ENCODE peak calls at places on chromosomes 4 and X, in five cellular contexts. N is mucosa of descending colon, X is right lobe of liver, G is GM23248, M is fibroblast of villous mesenchyme. D is an unnamed sample.

GRCh38 chr4:139319571-139319970 is 17.3 kb upstream of the NDUFC1 start:
- DNase-seq in X (no peak), M (no peak), N (no peak), G (no peak), D (no peak)

GRCh38 chrX:111254896-111255693 is 15.2 kb downstream of the CAPN6 start:
- DNase-seq in M (no peak), G (no peak), N (no peak), X (no peak), D (no peak)

GRCh38 chr4:24690436-24690835 is 104.9 kb upstream of the SOD3 start:
- DNase-seq in N (no peak), M (peak; percentile 22), G (peak; percentile 60), X (no peak), D (peak; percentile 4)

GRCh38 chr4:40924096-40924792 is 174.5 kb downstream of the NSUN7 start:
- DNase-seq in N (peak; percentile 61), X (peak; percentile 75), M (peak; percentile 59), G (peak; percentile 80), D (no peak)

GRCh38 chr4:82694892-82695291 is 103.7 kb downstream of the SCD5 start:
- DNase-seq in X (no peak), G (no peak), M (no peak), N (no peak), D (no peak)

GRCh38 chrX:34875204-34875603 is 67.4 kb upstream of the FAM47B start:
- DNase-seq in M (peak; percentile 51), G (peak; percentile 61), X (no peak), N (no peak), D (peak; percentile 67)

GRCh38 chr4:107548211-107548905 is 171.7 kb downstream of the PAPSS1 start:
- DNase-seq in X (no peak), N (no peak), G (no peak), M (peak; percentile 51), D (no peak)

GRCh38 chrX:26613951-26614350 is 398.0 kb downstream of the MAGEB5 start:
- DNase-seq in M (peak; percentile 11), G (peak; percentile 33), N (no peak), X (no peak), D (no peak)

GRCh38 chr4:85116008-85116407 is 149.5 kb upstream of the WDFY3 start:
- DNase-seq in N (no peak), G (no peak), X (no peak), M (no peak), D (no peak)

GRCh38 chr4:181432347-181432746 is 810.9 kb upstream of the TENM3 start:
- DNase-seq in N (no peak), M (no peak), G (no peak), X (no peak), D (no peak)

GRCh38 chr4:185933078-185933581 is 121.1 kb upstream of the SORBS2 start:
- DNase-seq in X (no peak), G (peak; percentile 80), N (no peak), M (no peak), D (peak; percentile 85)
- H3K4me3 ChIP-seq in X (no peak overlapping the region), G (no peak overlapping the region), N (no peak overlapping the region), M (no peak overlapping the region), D (peak overlapping the region; percentile 20)

GRCh38 chr4:150173854-150174398 is 95.7 kb downstream of the DCLK2 start:
- DNase-seq in N (no peak), M (no peak), G (no peak), X (no peak), D (no peak)

GRCh38 chr4:150178161-150178560 is 99.9 kb downstream of the DCLK2 start:
- DNase-seq in X (no peak), N (no peak), G (no peak), M (peak; percentile 37), D (no peak)

GRCh38 chr4:150181536-150181935 is 103.3 kb downstream of the DCLK2 start:
- DNase-seq in X (no peak), N (no peak), G (peak; percentile 13), M (peak; percentile 23), D (no peak)

GRCh38 chr4:150173420-150173819 is 95.2 kb downstream of the DCLK2 start:
- DNase-seq in N (no peak), G (no peak), M (peak; percentile 5), X (no peak), D (no peak)

DNA sequence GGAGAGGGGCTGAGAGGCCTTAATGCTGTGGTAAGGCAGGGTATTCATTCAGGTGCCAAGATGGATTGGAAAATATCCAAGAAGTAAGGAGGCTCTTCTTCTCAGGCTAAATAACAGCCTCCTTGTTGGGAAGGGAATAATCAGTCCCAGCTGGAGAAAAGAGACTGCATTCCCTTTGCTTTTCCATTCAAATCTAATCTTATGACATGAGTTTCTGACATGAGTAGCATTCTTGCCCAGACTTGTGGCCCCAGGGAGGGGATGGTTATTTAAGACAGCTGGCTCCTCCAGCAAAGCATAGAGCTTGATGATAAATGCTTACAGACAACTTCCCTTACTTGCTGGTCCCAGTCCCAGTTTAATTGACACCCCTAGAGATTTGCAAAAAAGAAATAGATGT is 98.3 kb downstream of the DCLK2 start:
- DNase-seq in N (no peak), G (peak; percentile 32), M (peak; percentile 36), X (no peak), D (peak; percentile 39)
- H3K4me3 ChIP-seq in N (no peak overlapping the region), G (no peak overlapping the region), M (no peak overlapping the region), X (no peak overlapping the region), D (no peak overlapping the region)

GRCh38 chr4:173529505-173530325 is at the start of gene HAND2:
- DNase-seq in G (peak; percentile 97), N (peak; percentile 54), M (peak; percentile 99), X (no peak), D (peak; percentile 67)

GRCh38 chr4:173532725-173533511 is 2.9 kb upstream of the HAND2 start:
- DNase-seq in N (no peak), G (no peak), X (no peak), M (peak; percentile 32), D (no peak)

GRCh38 chr4:173528378-173529321 is 1.4 kb downstream of the HAND2 start:
- DNase-seq in X (no peak), N (no peak), M (peak; percentile 64), G (peak; percentile 71), D (no peak)

GRCh38 chr4:173530326-173531062 is 465 bp upstream of the HAND2 start:
- DNase-seq in G (peak; percentile 69), X (no peak), M (peak; percentile 68), N (no peak), D (no peak)

DNA sequence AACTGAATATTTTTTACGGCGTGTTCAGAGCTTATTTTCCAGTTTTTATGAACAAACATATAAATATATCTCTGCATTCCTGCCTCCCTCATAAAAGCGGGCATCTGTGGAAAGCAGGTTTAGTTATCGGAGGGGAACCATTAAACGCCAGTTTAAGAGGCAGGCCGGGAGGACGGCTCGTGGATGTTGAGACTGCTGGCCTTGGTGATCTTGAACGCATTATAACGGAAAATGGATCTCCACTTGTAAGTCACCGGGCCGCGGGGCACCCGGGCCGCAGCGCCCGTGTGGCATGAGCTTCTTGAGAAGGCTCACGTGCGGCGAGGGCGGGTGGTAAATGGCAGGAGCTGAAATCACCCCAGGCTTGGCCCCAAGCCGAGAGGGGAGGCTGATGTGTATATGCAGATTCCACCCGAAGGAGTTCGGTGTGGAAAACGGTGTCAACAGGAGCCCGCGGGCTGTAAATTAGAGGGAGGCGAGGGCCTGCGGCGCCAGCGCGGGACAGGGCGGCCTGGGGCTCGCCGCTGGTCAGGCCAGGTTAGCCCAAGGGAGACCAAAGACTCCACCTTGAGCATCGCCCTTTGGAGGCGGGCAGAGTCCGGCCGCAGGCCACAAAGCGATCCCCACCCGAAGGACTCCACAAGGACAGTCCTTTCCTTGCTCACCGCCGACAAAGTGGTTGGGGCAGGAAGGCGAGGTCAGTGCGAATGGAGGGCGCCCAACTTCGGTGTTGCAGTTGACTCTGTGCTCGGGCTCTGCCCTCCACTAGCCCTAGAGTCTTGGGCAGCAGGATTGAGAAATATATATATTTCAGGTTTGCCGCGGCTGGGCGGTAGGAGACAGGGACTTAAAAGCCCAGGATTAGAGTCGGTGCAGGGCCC is 1.3 kb upstream of the HAND2 start:
- DNase-seq in G (peak; percentile 79), X (no peak), N (peak; percentile 44), M (peak; percentile 73), D (no peak)
- H3K4me3 ChIP-seq in G (peak overlapping the region; percentile 97), X (peak overlapping the region; percentile 35), N (no peak overlapping the region), M (peak overlapping the region; percentile 97), D (peak overlapping the region; percentile 71)

GRCh38 chr4:730511-730910 is 24.9 kb downstream of the PCGF3 start:
- DNase-seq in X (no peak), M (no peak), N (no peak), G (no peak), D (no peak)
- H3K4me3 ChIP-seq in X (no peak overlapping the region), M (no peak overlapping the region), N (no peak overlapping the region), G (no peak overlapping the region), D (no peak overlapping the region)

DNA sequence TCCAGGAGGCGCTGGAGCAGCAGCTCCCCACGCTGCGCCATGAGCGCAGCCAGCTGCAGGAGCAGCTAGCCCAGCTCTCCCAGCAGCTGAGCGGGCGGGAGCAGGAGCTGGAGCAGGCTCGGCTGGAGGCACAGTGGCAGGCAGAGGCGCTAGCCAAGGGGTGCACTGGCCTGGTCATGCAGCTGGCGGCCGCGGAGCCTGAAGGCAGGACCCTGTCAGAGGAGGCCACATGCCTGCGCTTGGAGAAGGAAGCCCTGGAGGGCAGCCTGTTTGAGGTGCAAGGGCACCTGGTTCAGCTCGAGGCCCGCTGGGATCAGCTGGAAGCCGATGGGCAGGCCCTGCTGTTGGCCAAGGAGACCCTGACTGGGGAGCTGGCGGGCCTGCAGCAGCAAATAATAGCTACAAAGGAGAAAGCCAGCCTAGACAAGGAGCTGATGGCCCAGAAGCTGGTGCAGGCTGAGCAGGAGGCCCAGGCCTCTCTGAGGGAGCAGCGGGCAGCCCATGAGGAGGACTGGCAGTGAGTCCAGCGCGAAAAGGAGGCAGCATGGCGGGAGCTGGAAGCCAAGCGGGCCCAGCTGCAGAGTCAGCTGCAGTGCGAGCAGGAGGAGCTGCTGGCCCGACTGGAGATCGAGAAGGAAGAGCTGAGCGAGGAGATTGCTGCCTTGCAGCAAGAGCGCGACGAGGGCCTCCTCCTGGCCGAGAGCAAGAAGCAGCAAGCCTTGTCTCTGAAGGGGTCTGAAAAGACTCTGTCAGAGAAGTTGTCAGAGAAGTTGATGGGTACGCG is 13.6 kb downstream of the SMIM10L2A start:
- DNase-seq in G (no peak), X (no peak), N (no peak), M (no peak), D (no peak)
- H3K4me3 ChIP-seq in G (no peak overlapping the region), X (no peak overlapping the region), N (no peak overlapping the region), M (no peak overlapping the region), D (no peak overlapping the region)

GRCh38 chr4:158817562-158818370 is 48.9 kb downstream of the FNIP2 start:
- DNase-seq in M (no peak), G (no peak), N (no peak), X (no peak), D (no peak)
- H3K4me3 ChIP-seq in M (no peak overlapping the region), G (no peak overlapping the region), N (no peak overlapping the region), X (no peak overlapping the region), D (no peak overlapping the region)

GRCh38 chr4:38072578-38072977 is 112.4 kb downstream of the PTTG2 start:
- DNase-seq in G (no peak), X (no peak), N (no peak), M (peak; percentile 67), D (no peak)

GRCh38 chr4:38073596-38074234 is 113.5 kb downstream of the PTTG2 start:
- DNase-seq in N (no peak), G (peak; percentile 46), M (no peak), X (no peak), D (no peak)

GRCh38 chr4:38069271-38069760 is 109.1 kb downstream of the PTTG2 start:
- DNase-seq in M (peak; percentile 94), G (peak; percentile 86), N (no peak), X (no peak), D (no peak)

GRCh38 chr4:38075370-38076152 is 115.4 kb downstream of the PTTG2 start:
- DNase-seq in N (no peak), M (peak; percentile 96), G (peak; percentile 75), X (no peak), D (no peak)

GRCh38 chr4:38071801-38072567 is 111.8 kb downstream of the PTTG2 start:
- DNase-seq in M (peak; percentile 85), G (no peak), X (peak; percentile 71), N (no peak), D (no peak)
- H3K4me3 ChIP-seq in M (no peak overlapping the region), G (no peak overlapping the region), X (no peak overlapping the region), N (no peak overlapping the region), D (no peak overlapping the region)